ENCODE peak calls at places on chromosomes 7 and 10, in seven cellular contexts. L, I, S, N, M, J and X are unnamed samples.

GRCh38 chr7:120717166-120717565 is 140.8 kb downstream of the TSPAN12 start:
- DNase-seq in L (no peak), I (no peak), S (no peak), N (no peak), M (no peak), J (no peak), X (no peak)

GRCh38 chr10:73590881-73591577 is at the start of gene USP54:
- DNase-seq in L (peak), I (peak), S (peak), N (no peak), M (no peak), J (peak), X (no peak)

GRCh38 chr10:10786334-10787090 is 231.2 kb upstream of the CELF2 start:
- DNase-seq in L (no peak), I (no peak), S (no peak), N (no peak), M (no peak), J (no peak), X (no peak)

GRCh38 chr10:6844251-6844650 is 264.2 kb upstream of the PRKCQ start:
- DNase-seq in L (no peak), I (no peak), S (no peak), N (no peak), M (no peak), J (no peak), X (no peak)

GRCh38 chr10:84429926-84430520 is 101.6 kb downstream of the CCSER2 start:
- DNase-seq in L (peak), I (peak), S (no peak), N (peak), M (peak), J (no peak), X (no peak)

GRCh38 chr7:6398943-6399342 is 48.8 kb downstream of the DAGLB start:
- DNase-seq in L (no peak), I (no peak), S (no peak), N (no peak), M (no peak), J (no peak), X (no peak)

GRCh38 chr7:7613210-7613609 is 27.3 kb upstream of the UMAD1 start:
- DNase-seq in L (no peak), I (no peak), S (no peak), N (no peak), M (no peak), J (no peak), X (no peak)

GRCh38 chr10:14362098-14362497 is 31.4 kb upstream of the FRMD4A start:
- DNase-seq in L (peak), I (peak), S (no peak), N (no peak), M (no peak), J (no peak), X (no peak)

GRCh38 chr10:89404082-89404481 is 10.3 kb upstream of the IFIT5 start:
- DNase-seq in L (no peak), I (no peak), S (no peak), N (no peak), M (no peak), J (no peak), X (no peak)

GRCh38 chr10:49594594-49594993 is 15.5 kb upstream of the SLC18A3 start:
- DNase-seq in L (peak), I (peak), S (no peak), N (no peak), M (peak), J (peak), X (no peak)
- TF ChIP-seq CTCF in L (peak), I (peak), S (peak), N (peak), M (peak), J (peak), X (peak)

GRCh38 chr10:44298713-44299112 is 86.2 kb downstream of the CXCL12 start:
- DNase-seq in L (no peak), I (no peak), S (no peak), N (no peak), M (no peak), J (no peak), X (no peak)

GRCh38 chr10:44297963-44298362 is 86.9 kb downstream of the CXCL12 start:
- DNase-seq in L (no peak), I (no peak), S (no peak), N (no peak), M (no peak), J (no peak), X (no peak)

GRCh38 chr10:44300666-44301649 is 83.9 kb downstream of the CXCL12 start:
- DNase-seq in L (peak), I (peak), S (peak), N (no peak), M (no peak), J (peak), X (peak)

GRCh38 chr10:44306147-44306710 is 78.7 kb downstream of the CXCL12 start:
- DNase-seq in L (peak), I (peak), S (peak), N (no peak), M (no peak), J (peak), X (peak)

DNA sequence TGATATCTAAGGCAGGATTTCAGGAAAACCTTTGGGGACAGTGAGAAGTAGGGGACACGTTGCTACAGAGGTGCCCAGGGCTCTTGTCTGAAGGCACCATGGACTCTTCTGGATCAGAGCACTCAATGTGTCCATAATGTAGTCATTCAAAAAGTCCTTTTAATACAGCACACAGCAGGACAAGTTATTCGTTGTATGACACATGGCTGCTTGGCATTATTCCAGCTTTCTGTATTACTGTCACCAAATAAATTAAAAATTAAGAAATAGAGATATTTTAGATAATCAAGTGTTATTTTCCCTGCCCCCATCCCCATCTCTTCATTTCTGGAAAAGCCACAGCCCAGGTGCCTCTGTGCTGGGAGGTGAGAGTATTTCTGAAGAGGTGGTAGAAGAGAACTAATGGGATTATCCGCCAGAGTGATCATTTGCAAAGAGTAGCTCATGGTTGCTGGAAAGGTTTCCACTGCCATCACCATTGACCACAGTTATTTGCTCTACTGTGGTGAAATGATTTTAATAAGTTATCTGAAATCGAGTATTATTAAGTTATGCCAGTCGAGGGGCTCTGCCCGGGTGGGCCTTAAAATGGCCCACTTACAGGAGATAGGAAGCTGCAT is 83.0 kb downstream of the CXCL12 start:
- DNase-seq in L (no peak), I (no peak), S (no peak), N (no peak), M (no peak), J (no peak), X (no peak)
- TF ChIP-seq CTCF in L (no peak), I (no peak), S (no peak), N (no peak), M (no peak), J (no peak), X (no peak)

GRCh38 chr7:33128990-33129805 is at the start of gene BBS9:
- DNase-seq in L (peak), I (peak), S (peak), N (peak), M (peak), J (peak), X (peak)
- TF ChIP-seq CTCF in L (peak), I (peak), S (peak), N (no peak), M (no peak), J (no peak), X (no peak)

GRCh38 chr7:83941300-83941699 is 253.3 kb downstream of the SEMA3A start:
- DNase-seq in L (no peak), I (no peak), S (no peak), N (no peak), M (no peak), J (no peak), X (no peak)

GRCh38 chr7:83934118-83934734 is 260.4 kb downstream of the SEMA3A start:
- DNase-seq in L (no peak), I (no peak), S (no peak), N (no peak), M (no peak), J (no peak), X (no peak)

GRCh38 chr7:83931968-83932367 is 262.6 kb downstream of the SEMA3A start:
- DNase-seq in L (no peak), I (no peak), S (no peak), N (no peak), M (no peak), J (no peak), X (no peak)

GRCh38 chr7:83937930-83938329 is 256.7 kb downstream of the SEMA3A start:
- DNase-seq in L (no peak), I (no peak), S (no peak), N (no peak), M (no peak), J (no peak), X (no peak)

DNA sequence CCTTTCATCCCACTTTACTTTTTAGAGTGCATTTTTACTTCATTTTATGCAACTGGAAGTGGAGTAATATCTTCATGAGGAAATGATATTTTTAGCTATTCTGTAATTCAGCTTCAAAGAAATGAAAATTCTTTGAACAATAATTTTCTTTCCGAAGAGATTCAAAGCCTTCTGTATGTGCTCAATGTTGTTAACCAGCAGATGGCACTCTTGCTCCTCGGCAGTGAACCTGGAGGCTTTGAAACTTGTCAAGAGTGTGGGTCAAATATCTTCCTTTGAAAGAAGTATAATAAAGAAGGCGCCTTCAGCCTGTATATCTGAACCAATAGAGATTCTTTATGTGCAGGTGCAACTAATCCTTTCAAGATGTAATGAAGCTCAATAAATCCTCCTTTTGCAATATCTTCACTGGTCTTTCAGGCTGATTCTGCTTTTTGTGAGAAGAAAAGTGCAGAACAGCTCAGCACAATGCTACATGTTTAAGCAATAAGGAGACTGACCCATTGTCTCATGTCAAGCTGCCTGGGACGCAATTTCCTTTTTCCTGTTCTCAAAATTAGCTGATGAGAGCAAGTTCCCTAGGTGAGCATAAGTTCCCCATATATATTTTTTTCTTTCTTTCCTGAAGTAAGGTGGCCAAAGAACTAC is 258.4 kb downstream of the SEMA3A start:
- DNase-seq in L (peak), I (peak), S (peak), N (peak), M (peak), J (peak), X (peak)
- TF ChIP-seq CTCF in L (peak), I (peak), S (peak), N (peak), M (peak), J (peak), X (peak)

GRCh38 chr7:128380807-128381130 is 19.3 kb upstream of the PRRT4 start:
- DNase-seq in L (no peak), I (no peak), S (no peak), N (no peak), M (no peak), J (peak), X (no peak)

GRCh38 chr7:128379900-128380806 is 18.7 kb upstream of the PRRT4 start:
- DNase-seq in L (no peak), I (no peak), S (no peak), N (no peak), M (no peak), J (peak), X (no peak)

GRCh38 chr7:128378637-128379036 is 17.1 kb upstream of the PRRT4 start:
- DNase-seq in L (no peak), I (no peak), S (no peak), N (no peak), M (no peak), J (peak), X (no peak)

GRCh38 chr7:128383781-128384180 is 22.3 kb upstream of the PRRT4 start:
- DNase-seq in L (no peak), I (no peak), S (no peak), N (no peak), M (no peak), J (peak), X (no peak)

GRCh38 chr7:128381161-128381821 is 19.8 kb upstream of the PRRT4 start:
- DNase-seq in L (no peak), I (no peak), S (no peak), N (no peak), M (peak), J (peak), X (no peak)
- TF ChIP-seq CTCF in L (peak), I (peak), S (peak), N (peak), M (peak), J (peak), X (peak)

GRCh38 chr7:110224643-110225042 is 866.3 kb upstream of the LRRN3 start:
- DNase-seq in L (peak), I (no peak), S (no peak), N (peak), M (no peak), J (no peak), X (no peak)
- TF ChIP-seq CTCF in L (no peak), I (no peak), S (no peak), N (no peak), M (no peak), J (no peak), X (no peak)

DNA sequence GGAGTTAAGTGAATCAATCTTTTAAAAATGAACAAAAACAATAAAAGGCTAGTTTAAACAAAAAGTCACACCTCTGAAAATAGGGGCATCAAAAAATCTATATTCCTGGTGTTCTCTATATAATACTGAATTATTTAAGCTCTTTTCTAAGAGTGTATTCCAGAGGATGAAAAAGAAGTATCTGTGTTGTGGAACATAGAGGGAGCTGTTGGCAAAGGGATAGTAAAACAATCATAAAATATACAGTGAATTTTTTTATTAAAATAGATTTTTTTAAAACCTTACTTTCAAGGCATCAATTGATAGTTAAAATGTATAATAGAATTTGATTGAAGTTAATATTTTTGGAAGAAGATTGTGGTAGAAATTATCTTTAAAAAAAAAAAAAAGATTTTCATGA is 1409.1 kb upstream of the CELF2 start:
- DNase-seq in L (no peak), I (no peak), S (no peak), N (no peak), M (no peak), J (peak), X (no peak)
- TF ChIP-seq CTCF in L (peak), I (peak), S (peak), N (peak), M (no peak), J (peak), X (no peak)